ENCODE peak calls at places on chromosomes 16 and 17, in ten cellular contexts. One of them, this sample, is unnamed.

GRCh38 chr17:61470530-61471136 is 18.4 kb downstream of the TBX4 start:
- DNase-seq in IMR-90: no peak
- DNase-seq in A549: no peak
- DNase-seq in lower leg skin: no peak
- DNase-seq in heart left ventricle: no peak
- DNase-seq in transverse colon: no peak
- DNase-seq in body of pancreas: no peak
- DNase-seq in Peyer's patch: peak; percentile 47
- DNase-seq in prostate gland: no peak
- DNase-seq in uterus: peak; percentile 4
- DNase-seq in this sample: no peak

GRCh38 chr16:11089504-11090124 is 145.2 kb downstream of the CLEC16A start:
- DNase-seq in IMR-90: peak; percentile 99
- DNase-seq in A549: no peak
- DNase-seq in lower leg skin: no peak
- DNase-seq in heart left ventricle: no peak
- DNase-seq in transverse colon: peak; percentile 55
- DNase-seq in body of pancreas: no peak
- DNase-seq in Peyer's patch: no peak
- DNase-seq in prostate gland: no peak
- DNase-seq in uterus: peak; percentile 44
- DNase-seq in this sample: no peak

GRCh38 chr17:16288860-16289571 is 64.3 kb downstream of the CENPV start:
- DNase-seq in IMR-90: peak; percentile 53
- DNase-seq in A549: no peak
- DNase-seq in lower leg skin: no peak
- DNase-seq in heart left ventricle: no peak
- DNase-seq in transverse colon: no peak
- DNase-seq in body of pancreas: no peak
- DNase-seq in Peyer's patch: no peak
- DNase-seq in prostate gland: no peak
- DNase-seq in uterus: no peak
- DNase-seq in this sample: no peak

GRCh38 chr17:2952174-2952845 is 111.1 kb downstream of the OR1D5 start:
- DNase-seq in IMR-90: no peak
- DNase-seq in A549: no peak
- DNase-seq in lower leg skin: no peak
- DNase-seq in heart left ventricle: no peak
- DNase-seq in transverse colon: no peak
- DNase-seq in body of pancreas: peak; percentile 4
- DNase-seq in Peyer's patch: no peak
- DNase-seq in prostate gland: no peak
- DNase-seq in uterus: no peak
- DNase-seq in this sample: no peak

GRCh38 chr17:39643271-39643670 is 6.3 kb downstream of the STARD3 start:
- DNase-seq in IMR-90: peak; percentile 34
- DNase-seq in A549: no peak
- DNase-seq in lower leg skin: no peak
- DNase-seq in heart left ventricle: no peak
- DNase-seq in transverse colon: no peak
- DNase-seq in body of pancreas: no peak
- DNase-seq in Peyer's patch: no peak
- DNase-seq in prostate gland: no peak
- DNase-seq in uterus: no peak
- DNase-seq in this sample: peak; percentile 49

GRCh38 chr17:28643979-28644781 is 778 bp downstream of the BLTP2 start:
- DNase-seq in IMR-90: peak; percentile 55
- DNase-seq in A549: peak; percentile 83
- DNase-seq in lower leg skin: peak; percentile 43
- DNase-seq in heart left ventricle: peak; percentile 39
- DNase-seq in transverse colon: peak; percentile 59
- DNase-seq in body of pancreas: peak; percentile 54
- DNase-seq in Peyer's patch: no peak
- DNase-seq in prostate gland: peak; percentile 11
- DNase-seq in uterus: no peak
- DNase-seq in this sample: peak; percentile 75

GRCh38 chr17:74337834-74338500 is 11.9 kb downstream of the KIF19 start:
- DNase-seq in IMR-90: no peak
- DNase-seq in A549: no peak
- DNase-seq in lower leg skin: no peak
- DNase-seq in heart left ventricle: no peak
- DNase-seq in transverse colon: no peak
- DNase-seq in body of pancreas: no peak
- DNase-seq in Peyer's patch: no peak
- DNase-seq in prostate gland: no peak
- DNase-seq in uterus: no peak
- DNase-seq in this sample: no peak

GRCh38 chr17:68204736-68205135 is 43.1 kb upstream of the AMZ2 start:
- DNase-seq in IMR-90: no peak
- DNase-seq in A549: peak; percentile 38
- DNase-seq in lower leg skin: no peak
- DNase-seq in heart left ventricle: no peak
- DNase-seq in transverse colon: no peak
- DNase-seq in body of pancreas: no peak
- DNase-seq in Peyer's patch: no peak
- DNase-seq in prostate gland: no peak
- DNase-seq in uterus: peak; percentile 36
- DNase-seq in this sample: peak; percentile 71

GRCh38 chr16:15515992-15516391 is 81.6 kb downstream of the BMERB1 start:
- DNase-seq in IMR-90: no peak
- DNase-seq in A549: no peak
- DNase-seq in lower leg skin: no peak
- DNase-seq in heart left ventricle: no peak
- DNase-seq in transverse colon: no peak
- DNase-seq in body of pancreas: no peak
- DNase-seq in Peyer's patch: no peak
- DNase-seq in prostate gland: no peak
- DNase-seq in uterus: no peak
- DNase-seq in this sample: no peak

GRCh38 chr16:80319181-80319580 is 221.6 kb upstream of the DYNLRB2 start:
- DNase-seq in IMR-90: no peak
- DNase-seq in A549: no peak
- DNase-seq in lower leg skin: no peak
- DNase-seq in heart left ventricle: no peak
- DNase-seq in transverse colon: no peak
- DNase-seq in body of pancreas: no peak
- DNase-seq in Peyer's patch: no peak
- DNase-seq in prostate gland: no peak
- DNase-seq in uterus: no peak
- DNase-seq in this sample: peak; percentile 17

GRCh38 chr17:59028328-59028727 is 78.4 kb downstream of the TRIM37 start:
- DNase-seq in IMR-90: no peak
- DNase-seq in A549: no peak
- DNase-seq in lower leg skin: no peak
- DNase-seq in heart left ventricle: no peak
- DNase-seq in transverse colon: no peak
- DNase-seq in body of pancreas: no peak
- DNase-seq in Peyer's patch: no peak
- DNase-seq in prostate gland: no peak
- DNase-seq in uterus: no peak
- DNase-seq in this sample: no peak

GRCh38 chr17:40290629-40291296 is 3.1 kb downstream of the CDC6 start:
- DNase-seq in IMR-90: peak; percentile 97
- DNase-seq in A549: peak; percentile 81
- DNase-seq in lower leg skin: no peak
- DNase-seq in heart left ventricle: peak; percentile 51
- DNase-seq in transverse colon: peak; percentile 47
- DNase-seq in body of pancreas: peak; percentile 67
- DNase-seq in Peyer's patch: no peak
- DNase-seq in prostate gland: peak; percentile 58
- DNase-seq in uterus: no peak
- DNase-seq in this sample: no peak

GRCh38 chr16:76683051-76683450 is 405.9 kb downstream of the CNTNAP4 start:
- DNase-seq in IMR-90: no peak
- DNase-seq in A549: no peak
- DNase-seq in lower leg skin: no peak
- DNase-seq in heart left ventricle: no peak
- DNase-seq in transverse colon: no peak
- DNase-seq in body of pancreas: no peak
- DNase-seq in Peyer's patch: no peak
- DNase-seq in prostate gland: no peak
- DNase-seq in uterus: no peak
- DNase-seq in this sample: no peak

GRCh38 chr16:76676356-76676755 is 399.2 kb downstream of the CNTNAP4 start:
- DNase-seq in IMR-90: no peak
- DNase-seq in A549: no peak
- DNase-seq in lower leg skin: no peak
- DNase-seq in heart left ventricle: no peak
- DNase-seq in transverse colon: no peak
- DNase-seq in body of pancreas: no peak
- DNase-seq in Peyer's patch: no peak
- DNase-seq in prostate gland: no peak
- DNase-seq in uterus: no peak
- DNase-seq in this sample: no peak

DNA sequence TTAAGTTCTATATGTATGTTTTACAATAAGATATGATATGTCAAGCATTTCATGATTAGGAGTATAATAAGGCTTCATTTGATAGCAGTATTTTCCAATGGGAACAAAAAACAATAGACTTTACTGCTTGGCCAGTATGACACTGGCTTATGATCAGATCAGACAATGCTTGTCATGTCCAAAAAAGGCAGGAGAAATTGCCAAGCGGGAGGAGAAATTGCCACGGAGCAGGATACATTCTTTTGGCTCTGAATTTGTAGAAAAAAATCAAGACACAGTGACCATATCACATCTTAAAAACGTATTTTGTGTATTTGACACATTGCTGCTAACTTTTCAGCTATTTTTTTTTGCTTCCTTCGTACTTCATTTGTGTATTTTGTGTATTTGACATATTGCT is 404.1 kb downstream of the CNTNAP4 start:
- DNase-seq in IMR-90: no peak
- DNase-seq in A549: no peak
- DNase-seq in lower leg skin: no peak
- DNase-seq in heart left ventricle: no peak
- DNase-seq in transverse colon: no peak
- DNase-seq in body of pancreas: no peak
- DNase-seq in Peyer's patch: no peak
- DNase-seq in prostate gland: no peak
- DNase-seq in uterus: no peak
- DNase-seq in this sample: no peak
- TF ChIP-seq POLR2A in IMR-90: no peak
- TF ChIP-seq POLR2A in A549: no peak
- TF ChIP-seq POLR2A in lower leg skin: no peak
- TF ChIP-seq POLR2A in heart left ventricle: no peak
- TF ChIP-seq POLR2A in transverse colon: no peak
- TF ChIP-seq POLR2A in body of pancreas: no peak
- TF ChIP-seq POLR2A in Peyer's patch: no peak
- TF ChIP-seq POLR2A in prostate gland: no peak
- TF ChIP-seq POLR2A in uterus: no peak
- TF ChIP-seq POLR2A in this sample: no peak

DNA sequence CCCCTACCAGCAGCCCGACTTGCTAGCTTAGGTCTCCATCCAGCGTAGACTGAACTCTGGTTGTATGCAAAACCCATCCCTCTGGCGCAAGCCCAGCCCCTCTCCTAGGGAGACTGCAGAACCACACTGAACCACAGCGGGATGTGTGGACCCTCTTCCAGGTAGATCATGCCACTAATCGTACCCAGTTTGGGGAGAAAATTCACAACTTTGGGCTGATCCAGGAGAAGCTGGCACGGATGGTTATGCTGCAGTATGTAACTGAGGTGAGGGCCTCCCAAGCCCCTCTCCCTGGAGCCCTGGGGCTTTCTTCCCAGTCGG is 3.2 kb downstream of the ACADVL start:
- DNase-seq in IMR-90: no peak
- DNase-seq in A549: no peak
- DNase-seq in lower leg skin: no peak
- DNase-seq in heart left ventricle: peak; percentile 11
- DNase-seq in transverse colon: no peak
- DNase-seq in body of pancreas: no peak
- DNase-seq in Peyer's patch: no peak
- DNase-seq in prostate gland: no peak
- DNase-seq in uterus: no peak
- DNase-seq in this sample: no peak
- TF ChIP-seq POLR2A in IMR-90: no peak
- TF ChIP-seq POLR2A in A549: peak; percentile 11
- TF ChIP-seq POLR2A in lower leg skin: no peak
- TF ChIP-seq POLR2A in heart left ventricle: no peak
- TF ChIP-seq POLR2A in transverse colon: no peak
- TF ChIP-seq POLR2A in body of pancreas: no peak
- TF ChIP-seq POLR2A in Peyer's patch: no peak
- TF ChIP-seq POLR2A in prostate gland: no peak
- TF ChIP-seq POLR2A in uterus: no peak
- TF ChIP-seq POLR2A in this sample: no peak

GRCh38 chr17:35630530-35631148 is 43.5 kb downstream of the AP2B1 start:
- DNase-seq in IMR-90: peak; percentile 80
- DNase-seq in A549: no peak
- DNase-seq in lower leg skin: no peak
- DNase-seq in heart left ventricle: no peak
- DNase-seq in transverse colon: no peak
- DNase-seq in body of pancreas: no peak
- DNase-seq in Peyer's patch: no peak
- DNase-seq in prostate gland: no peak
- DNase-seq in uterus: no peak
- DNase-seq in this sample: peak; percentile 9
- TF ChIP-seq POLR2A in IMR-90: no peak
- TF ChIP-seq POLR2A in A549: no peak
- TF ChIP-seq POLR2A in lower leg skin: no peak
- TF ChIP-seq POLR2A in heart left ventricle: no peak
- TF ChIP-seq POLR2A in transverse colon: no peak
- TF ChIP-seq POLR2A in body of pancreas: no peak
- TF ChIP-seq POLR2A in Peyer's patch: no peak
- TF ChIP-seq POLR2A in prostate gland: no peak
- TF ChIP-seq POLR2A in uterus: no peak
- TF ChIP-seq POLR2A in this sample: no peak

DNA sequence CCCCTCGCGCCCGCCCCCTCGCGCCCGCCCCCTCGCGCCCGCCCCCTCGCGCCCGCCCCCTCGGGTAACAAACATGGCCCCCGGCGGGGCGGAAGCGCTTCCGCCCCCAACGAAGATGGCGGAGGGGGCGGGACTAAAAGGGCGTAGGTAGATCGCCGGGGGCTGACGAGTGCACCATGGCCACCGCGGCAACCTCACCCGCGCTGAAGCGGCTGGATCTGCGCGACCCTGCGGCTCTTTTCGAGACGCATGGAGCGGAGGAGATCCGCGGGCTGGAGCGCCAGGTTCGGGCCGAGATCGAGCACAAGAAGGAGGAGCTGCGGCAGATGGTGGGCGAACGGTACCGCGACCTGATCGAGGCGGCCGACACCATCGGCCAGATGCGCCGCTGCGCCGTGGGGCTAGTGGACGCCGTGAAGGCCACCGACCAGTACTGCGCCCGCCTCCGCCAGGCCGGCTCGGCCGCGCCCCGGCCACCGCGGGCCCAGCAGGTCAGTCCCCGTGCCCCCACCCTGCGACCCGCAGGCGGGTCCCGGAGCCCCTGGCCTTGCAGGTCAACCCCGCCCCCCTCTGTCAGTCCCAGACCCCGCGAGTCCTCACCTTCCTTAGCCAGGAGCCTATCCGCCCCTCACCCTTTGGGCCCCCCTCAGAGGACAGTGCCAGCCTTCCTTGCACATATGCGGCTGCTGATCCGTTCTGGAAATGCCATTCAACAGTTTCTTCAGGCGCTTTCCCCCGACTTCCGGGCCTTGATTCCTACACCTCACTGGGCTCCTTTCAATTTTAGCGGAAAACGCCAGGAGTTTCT is at the start of gene COG1:
- DNase-seq in IMR-90: peak; percentile 84
- DNase-seq in A549: peak; percentile 96
- DNase-seq in lower leg skin: peak; percentile 63
- DNase-seq in heart left ventricle: peak; percentile 92
- DNase-seq in transverse colon: peak; percentile 92
- DNase-seq in body of pancreas: peak; percentile 89
- DNase-seq in Peyer's patch: peak; percentile 93
- DNase-seq in prostate gland: peak; percentile 71
- DNase-seq in uterus: peak; percentile 85
- DNase-seq in this sample: peak; percentile 95
- TF ChIP-seq POLR2A in IMR-90: peak; percentile 88
- TF ChIP-seq POLR2A in A549: peak; percentile 74
- TF ChIP-seq POLR2A in lower leg skin: no peak
- TF ChIP-seq POLR2A in heart left ventricle: peak; percentile 40
- TF ChIP-seq POLR2A in transverse colon: peak; percentile 72
- TF ChIP-seq POLR2A in body of pancreas: peak; percentile 80
- TF ChIP-seq POLR2A in Peyer's patch: peak; percentile 68
- TF ChIP-seq POLR2A in prostate gland: peak; percentile 55
- TF ChIP-seq POLR2A in uterus: peak; percentile 62
- TF ChIP-seq POLR2A in this sample: peak; percentile 94

This sample was measured in H54.